ENCODE peak calls at places on chromosomes 16 and 17, in eight cellular contexts. Z is fibroblast of mammary gland, U is H1, E is thyroid gland, W is A549, N is heart right ventricle, C is small intestine, F is GM23248. B is an unnamed sample.

GRCh38 chr17:75785016-75785769 is 587 bp downstream of the UNK start:
- DNase-seq in Z (peak; percentile 89), U (peak; percentile 90), E (peak; percentile 87), W (peak; percentile 69), N (peak; percentile 90), C (peak; percentile 90), F (peak; percentile 91), B (peak; percentile 91)

GRCh38 chr17:6163632-6164319 is 93.6 kb downstream of the WSCD1 start:
- DNase-seq in Z (peak; percentile 32), U (no peak), E (peak; percentile 17), W (no peak), N (no peak), C (no peak), F (no peak), B (no peak)

GRCh38 chr17:2948721-2949468 is 114.5 kb downstream of the OR1D5 start:
- DNase-seq in Z (no peak), U (no peak), E (no peak), W (no peak), N (no peak), C (no peak), F (no peak), B (no peak)

GRCh38 chr16:55489956-55490265 is 10.9 kb downstream of the MMP2 start:
- DNase-seq in Z (no peak), U (no peak), E (no peak), W (no peak), N (no peak), C (no peak), F (no peak), B (no peak)

GRCh38 chr17:39213852-39214251 is 11.9 kb downstream of the STAC2 start:
- DNase-seq in Z (no peak), U (no peak), E (no peak), W (peak; percentile 76), N (no peak), C (peak; percentile 48), F (peak; percentile 45), B (no peak)

GRCh38 chr17:57699751-57700186 is 45.3 kb downstream of the CCDC182 start:
- DNase-seq in Z (peak; percentile 44), U (peak; percentile 14), E (no peak), W (no peak), N (no peak), C (no peak), F (no peak), B (no peak)

GRCh38 chr16:4945560-4946502 is 8.9 kb upstream of the PPL start:
- DNase-seq in Z (peak; percentile 33), U (no peak), E (peak; percentile 67), W (peak; percentile 74), N (no peak), C (no peak), F (peak; percentile 63), B (peak; percentile 38)

GRCh38 chr17:66431910-66432309 is 129.5 kb downstream of the PRKCA start:
- DNase-seq in Z (peak; percentile 91), U (no peak), E (no peak), W (peak; percentile 58), N (no peak), C (no peak), F (peak; percentile 92), B (no peak)

GRCh38 chr17:48215583-48216139 is 108.1 kb downstream of the SNX11 start:
- DNase-seq in Z (peak; percentile 48), U (peak; percentile 47), E (no peak), W (peak; percentile 75), N (no peak), C (peak; percentile 29), F (peak; percentile 66), B (no peak)

GRCh38 chr17:57703273-57703672 is 41.8 kb downstream of the CCDC182 start:
- DNase-seq in Z (no peak), U (peak; percentile 11), E (no peak), W (no peak), N (no peak), C (no peak), F (no peak), B (no peak)

GRCh38 chr17:36687736-36688135 is 86.4 kb downstream of the MRM1 start:
- DNase-seq in Z (no peak), U (no peak), E (no peak), W (no peak), N (no peak), C (no peak), F (no peak), B (no peak)

GRCh38 chr17:78557598-78558039 is 19.6 kb downstream of the DNAH17 start:
- DNase-seq in Z (peak; percentile 86), U (no peak), E (no peak), W (peak; percentile 51), N (no peak), C (no peak), F (peak; percentile 92), B (no peak)

GRCh38 chr17:3527896-3528603 is 29.6 kb downstream of the TRPV3 start:
- DNase-seq in Z (no peak), U (no peak), E (no peak), W (no peak), N (no peak), C (no peak), F (no peak), B (no peak)

GRCh38 chr16:86289304-86289703 is 221.0 kb upstream of the FOXF1 start:
- DNase-seq in Z (no peak), U (no peak), E (no peak), W (no peak), N (no peak), C (no peak), F (no peak), B (no peak)

GRCh38 chr16:89621136-89621697 is 7.8 kb downstream of the DPEP1 start:
- DNase-seq in Z (no peak), U (no peak), E (no peak), W (no peak), N (no peak), C (no peak), F (no peak), B (no peak)

GRCh38 chr17:76469991-76470739 is 2.8 kb downstream of the AANAT start:
- DNase-seq in Z (no peak), U (no peak), E (no peak), W (no peak), N (no peak), C (no peak), F (no peak), B (no peak)

GRCh38 chr17:13986855-13987254 is 82.4 kb upstream of the COX10 start:
- DNase-seq in Z (no peak), U (no peak), E (no peak), W (no peak), N (no peak), C (no peak), F (no peak), B (no peak)

GRCh38 chr16:66948034-66948821 is 12.8 kb upstream of the CES3 start:
- DNase-seq in Z (no peak), U (no peak), E (peak; percentile 54), W (no peak), N (no peak), C (peak; percentile 73), F (peak; percentile 51), B (no peak)

GRCh38 chr17:43924558-43924957 is 17.2 kb upstream of the MPP2 start:
- DNase-seq in Z (no peak), U (no peak), E (no peak), W (no peak), N (no peak), C (no peak), F (no peak), B (no peak)

GRCh38 chr17:10327640-10328039 is 45.2 kb downstream of the MYH13 start:
- DNase-seq in Z (peak; percentile 82), U (peak; percentile 97), E (peak; percentile 89), W (peak; percentile 89), N (peak; percentile 76), C (peak; percentile 72), F (peak; percentile 85), B (peak; percentile 81)

GRCh38 chr16:28534542-28535373 is 4.0 kb downstream of the NUPR1 start:
- DNase-seq in Z (peak; percentile 90), U (no peak), E (peak; percentile 22), W (no peak), N (no peak), C (no peak), F (peak; percentile 75), B (peak; percentile 59)

GRCh38 chr16:8797364-8798173 is at the start of the genes PMM2 and TMEM186:
- DNase-seq in Z (peak; percentile 94), U (peak; percentile 92), E (peak; percentile 97), W (peak; percentile 98), N (peak; percentile 96), C (peak; percentile 99), F (peak; percentile 99), B (peak; percentile 95)
- H3K4me3 ChIP-seq in Z (peak within 1 kb of the TSS; percentile 87), U (peak within 1 kb of the TSS; percentile 85), E (peak within 1 kb of the TSS; percentile 72), W (peak within 1 kb of the TSS; percentile 88), N (peak within 1 kb of the TSS; percentile 97), C (peak within 1 kb of the TSS; percentile 83), F (peak within 1 kb of the TSS; percentile 97), B (peak within 1 kb of the TSS; percentile 99)

DNA sequence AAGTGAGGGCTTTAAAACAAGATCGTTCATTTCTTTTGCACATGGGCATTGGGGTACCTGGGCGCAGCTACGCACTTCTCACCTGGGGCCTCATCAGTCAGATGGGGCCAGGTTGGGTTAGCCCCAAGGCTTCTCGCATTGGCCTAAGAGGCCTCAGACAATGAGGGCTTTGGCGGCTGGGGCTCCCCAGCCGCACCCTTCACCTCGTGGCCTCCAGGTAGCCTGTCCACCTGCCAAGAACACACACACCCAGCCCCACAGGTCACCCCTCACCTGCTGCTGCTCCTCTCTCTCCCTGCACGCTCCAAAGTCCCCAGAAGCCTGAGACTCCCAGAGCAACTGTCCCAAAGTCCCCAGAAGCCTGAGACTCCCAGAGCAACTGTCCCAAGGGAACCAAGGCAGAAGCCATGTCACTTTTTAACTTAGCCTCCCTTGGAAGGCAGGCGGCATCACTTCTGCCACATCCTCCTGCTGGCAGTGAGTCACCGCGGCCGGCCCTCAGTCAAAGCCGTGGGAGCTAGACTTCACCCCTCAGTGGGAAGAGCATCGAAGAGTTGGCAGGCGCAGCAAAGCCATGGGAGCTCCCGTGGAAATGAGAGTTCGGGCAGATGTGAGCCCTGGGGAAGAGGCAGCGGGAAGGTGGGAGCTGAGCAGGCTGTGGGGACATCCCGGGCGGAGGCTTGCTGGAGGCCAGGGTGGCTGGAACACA is 78.9 kb upstream of the PLCG2 start:
- DNase-seq in Z (no peak), U (no peak), E (no peak), W (no peak), N (no peak), C (no peak), F (no peak), B (no peak)
- H3K4me3 ChIP-seq in Z (no peak overlapping the region), U (no peak overlapping the region), E (no peak overlapping the region), W (no peak overlapping the region), N (no peak overlapping the region), C (no peak overlapping the region), F (no peak overlapping the region), B (no peak overlapping the region)

DNA sequence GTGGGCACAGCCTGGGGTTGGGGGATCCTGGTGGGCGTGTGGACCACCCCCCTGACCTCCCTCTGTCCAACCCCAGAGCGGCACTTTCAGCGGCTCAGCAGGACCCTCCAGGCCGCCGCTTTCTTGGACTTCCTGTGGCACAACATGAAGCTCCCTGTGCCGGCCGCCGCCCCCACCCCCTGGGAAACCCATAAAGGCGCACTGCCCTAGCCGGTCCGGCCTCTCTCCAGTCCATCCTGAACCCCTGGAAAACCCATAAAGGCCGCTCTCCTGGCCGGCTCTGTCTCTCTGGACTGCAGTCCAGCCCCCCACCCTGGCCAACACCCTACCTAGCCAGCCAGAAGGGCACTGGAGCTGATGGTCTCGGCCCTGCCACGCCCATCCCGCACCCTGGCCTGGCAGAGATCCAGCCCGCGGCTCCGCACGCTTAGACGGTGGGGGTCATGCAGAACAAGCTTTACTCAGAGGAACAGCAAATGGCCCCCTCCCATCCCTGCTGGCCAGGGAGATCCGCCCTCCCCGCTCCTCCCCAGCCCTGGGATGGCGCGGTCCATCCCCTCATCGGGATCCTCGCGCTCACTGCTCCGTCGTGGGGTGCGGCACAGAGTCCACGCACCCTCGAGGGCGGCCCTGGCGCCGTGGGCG is 2.7 kb downstream of the NOXO1 start:
- DNase-seq in Z (no peak), U (peak; percentile 66), E (no peak), W (no peak), N (no peak), C (no peak), F (no peak), B (no peak)
- H3K4me3 ChIP-seq in Z (no peak overlapping the region), U (peak overlapping the region; percentile 31), E (no peak overlapping the region), W (no peak overlapping the region), N (no peak overlapping the region), C (peak overlapping the region; percentile 51), F (no peak overlapping the region), B (no peak overlapping the region)

GRCh38 chr16:3066440-3066748 is 954 bp downstream of the IL32 start:
- DNase-seq in Z (no peak), U (no peak), E (no peak), W (no peak), N (no peak), C (no peak), F (no peak), B (no peak)
- H3K4me3 ChIP-seq in Z (no peak overlapping the region), U (no peak overlapping the region), E (no peak overlapping the region), W (no peak overlapping the region), N (peak overlapping the region; percentile 66), C (peak overlapping the region; percentile 56), F (no peak overlapping the region), B (peak overlapping the region; percentile 48)

B was measured in body of pancreas.